ENCODE peak calls at places on chromosomes 7 and 10, in six cellular contexts. Z is amniotic stem cell, J is H9, D is neural crest cell, P is Right ventricle myocardium superior, Y is mesenteric fat pad. G is an unnamed sample.

GRCh38 chr10:126115021-126115610 is 218.8 kb downstream of the FANK1 start:
- DNase-seq in Z (no peak), J (no peak), D (no peak), P (no peak), Y (no peak), G (no peak)

GRCh38 chr10:30849636-30850035 is 182.0 kb downstream of the ZNF438 start:
- DNase-seq in Z (no peak), J (no peak), D (no peak), P (no peak), Y (no peak), G (no peak)

GRCh38 chr10:69323622-69324021 is 45.3 kb downstream of the HK1 start:
- DNase-seq in Z (no peak), J (no peak), D (no peak), P (no peak), Y (no peak), G (no peak)

GRCh38 chr7:2843711-2844152 is 376 bp downstream of the GNA12 start:
- DNase-seq in Z (no peak), J (no peak), D (peak), P (peak), Y (no peak), G (no peak)

GRCh38 chr7:28389504-28390385 is 22.6 kb upstream of the CREB5 start:
- DNase-seq in Z (peak), J (no peak), D (no peak), P (no peak), Y (no peak), G (no peak)

GRCh38 chr10:86836044-86836443 is 79.6 kb downstream of the BMPR1A start:
- DNase-seq in Z (no peak), J (no peak), D (no peak), P (no peak), Y (no peak), G (no peak)

GRCh38 chr10:114881462-114881861 is 56.5 kb upstream of the TRUB1 start:
- DNase-seq in Z (no peak), J (no peak), D (no peak), P (no peak), Y (no peak), G (no peak)

GRCh38 chr7:132240821-132241422 is 335.3 kb downstream of the PLXNA4 start:
- DNase-seq in Z (no peak), J (no peak), D (no peak), P (no peak), Y (peak), G (no peak)

GRCh38 chr7:127995157-127995865 is 35.9 kb downstream of the LRRC4 start:
- DNase-seq in Z (no peak), J (no peak), D (no peak), P (no peak), Y (no peak), G (no peak)

GRCh38 chr10:77864151-77864851 is 62.3 kb downstream of the DLG5 start:
- DNase-seq in Z (no peak), J (no peak), D (no peak), P (no peak), Y (no peak), G (no peak)

GRCh38 chr7:41679566-41679965 is 23.3 kb downstream of the INHBA start:
- DNase-seq in Z (no peak), J (no peak), D (no peak), P (no peak), Y (no peak), G (no peak)

GRCh38 chr7:133207687-133208086 is 45.2 kb upstream of the EXOC4 start:
- DNase-seq in Z (no peak), J (no peak), D (no peak), P (no peak), Y (no peak), G (no peak)

GRCh38 chr10:127853868-127854768 is 38.6 kb downstream of the CLRN3 start:
- DNase-seq in Z (peak), J (peak), D (peak), P (peak), Y (peak), G (peak)

GRCh38 chr10:29539398-29539797 is 95.4 kb downstream of the SVIL start:
- DNase-seq in Z (no peak), J (no peak), D (no peak), P (no peak), Y (no peak), G (no peak)

GRCh38 chr7:135714534-135715009 is 13.4 kb downstream of the SLC13A4 start:
- DNase-seq in Z (peak), J (peak), D (peak), P (no peak), Y (no peak), G (no peak)

GRCh38 chr7:30764030-30764991 is 6.9 kb upstream of the MINDY4 start:
- DNase-seq in Z (no peak), J (no peak), D (no peak), P (no peak), Y (peak), G (no peak)

GRCh38 chr10:77702166-77702565 is 64.6 kb upstream of the KCNMA1 start:
- DNase-seq in Z (peak), J (no peak), D (no peak), P (no peak), Y (no peak), G (peak)

GRCh38 chr7:21580073-21580521 is 37.3 kb downstream of the DNAH11 start:
- DNase-seq in Z (no peak), J (no peak), D (no peak), P (no peak), Y (no peak), G (no peak)

GRCh38 chr7:157425137-157425731 is 88.4 kb downstream of the DNAJB6 start:
- DNase-seq in Z (no peak), J (peak), D (no peak), P (peak), Y (no peak), G (no peak)

GRCh38 chr10:24463683-24464426 is 254.9 kb downstream of the KIAA1217 start:
- DNase-seq in Z (no peak), J (no peak), D (no peak), P (no peak), Y (no peak), G (no peak)

GRCh38 chr7:67618569-67619543 is 622.2 kb downstream of the TYW1 start:
- DNase-seq in Z (no peak), J (peak), D (no peak), P (no peak), Y (no peak), G (no peak)

GRCh38 chr10:119466655-119467054 is 75.9 kb downstream of the RGS10 start:
- DNase-seq in Z (no peak), J (no peak), D (no peak), P (no peak), Y (no peak), G (no peak)

GRCh38 chr7:63899691-63900393 is 98.8 kb upstream of the ZNF722 start:
- DNase-seq in Z (no peak), J (no peak), D (no peak), P (peak), Y (peak), G (peak)

GRCh38 chr7:123682690-123683089 is 27.0 kb downstream of the LMOD2 start:
- DNase-seq in Z (peak), J (no peak), D (peak), P (no peak), Y (no peak), G (no peak)

GRCh38 chr7:83936056-83936703 is 258.4 kb downstream of the SEMA3A start:
- DNase-seq in Z (peak), J (peak), D (peak), P (no peak), Y (no peak), G (peak)

GRCh38 chr10:132100556-132101349 is 35.0 kb downstream of the JAKMIP3 start:
- DNase-seq in Z (no peak), J (peak), D (no peak), P (no peak), Y (peak), G (no peak)

GRCh38 chr10:12622016-12622415 is 272.7 kb downstream of the CAMK1D start:
- DNase-seq in Z (no peak), J (no peak), D (no peak), P (no peak), Y (no peak), G (no peak)

GRCh38 chr10:91247360-91248111 is 27.1 kb downstream of the PCGF5 start:
- DNase-seq in Z (no peak), J (no peak), D (no peak), P (no peak), Y (no peak), G (no peak)

GRCh38 chr10:23493711-23494110 is 54.8 kb downstream of the OTUD1 start:
- DNase-seq in Z (no peak), J (no peak), D (no peak), P (no peak), Y (no peak), G (no peak)

GRCh38 chr10:91587710-91588638 is 44.9 kb downstream of the PPP1R3C start:
- DNase-seq in Z (no peak), J (no peak), D (no peak), P (no peak), Y (no peak), G (no peak)

G was measured in occipital lobe.